ENCODE peak calls at places on chromosomes 11 and 22, in ten cellular contexts. Q is glutamatergic neuron, Z is WTC11, J is upper lobe of right lung, V is OCI-LY7, A is body of pancreas, P is left lung, I is HCT116, X is neural crest cell, O is endodermal cell. B is an unnamed sample.
A peak's percentile ranks its signal among the peaks of the same experiment; 100 is the strongest.

GRCh38 chr11:81979444-81979843 is 754.2 kb downstream of the FAM181B start:
- DNase-seq in X (no peak), I (no peak), A (no peak), V (no peak), Q (no peak), Z (no peak), J (no peak), P (no peak), O (no peak), B (no peak)

GRCh38 chr11:24391165-24391564 is 105.7 kb upstream of the LUZP2 start:
- DNase-seq in Z (no peak), O (no peak), I (no peak), J (no peak), Q (no peak), X (no peak), P (no peak), A (no peak), V (no peak), B (no peak)

GRCh38 chr22:38754247-38755154 is 1.3 kb downstream of the SUN2 start:
- DNase-seq in Q (no peak), J (no peak), I (no peak), Z (no peak), P (peak; percentile 65), O (peak; percentile 84), X (no peak), A (peak; percentile 94), V (peak; percentile 57), B (peak; percentile 66)

GRCh38 chr11:76799061-76799804 is 16.1 kb downstream of the TSKU start:
- DNase-seq in I (no peak), A (peak; percentile 78), V (peak; percentile 58), Q (peak; percentile 90), X (peak; percentile 84), O (peak; percentile 96), P (peak; percentile 81), Z (peak; percentile 92), J (peak; percentile 93), B (peak; percentile 90)

GRCh38 chr22:36359172-36359973 is 28.4 kb downstream of the MYH9 start:
- DNase-seq in J (no peak), O (no peak), X (no peak), A (no peak), V (peak; percentile 47), P (no peak), I (no peak), Z (no peak), Q (no peak), B (peak; percentile 74)

GRCh38 chr11:18775492-18776292 is 15.9 kb downstream of the PTPN5 start:
- DNase-seq in V (peak; percentile 57), Z (peak; percentile 93), P (peak; percentile 64), I (peak; percentile 64), O (peak; percentile 96), Q (peak; percentile 89), J (peak; percentile 84), X (peak; percentile 87), A (peak; percentile 79), B (peak; percentile 74)

GRCh38 chr11:44315947-44316387 is 6.0 kb upstream of the ALX4 start:
- DNase-seq in V (no peak), X (no peak), A (no peak), Z (no peak), P (no peak), I (no peak), O (peak; percentile 78), J (peak; percentile 58), Q (peak; percentile 43), B (no peak)

GRCh38 chr11:65920035-65920802 is 993 bp downstream of the DRAP1 start:
- DNase-seq in X (no peak), Q (no peak), V (no peak), O (no peak), J (peak; percentile 67), A (no peak), P (peak; percentile 57), Z (no peak), I (no peak), B (no peak)

GRCh38 chr22:40782521-40782920 is 36.6 kb downstream of the SLC25A17 start:
- DNase-seq in J (no peak), V (no peak), Q (no peak), P (no peak), A (no peak), Z (no peak), X (no peak), O (no peak), I (no peak), B (no peak)
- TF ChIP-seq CTCF in J (no peak), V (no peak), Q (no peak), P (no peak), A (no peak), Z (no peak), X (no peak), O (no peak), I (no peak), B (no peak)

GRCh38 chr11:61109671-61110070 is 7.4 kb downstream of the CD5 start:
- DNase-seq in P (no peak), O (no peak), X (no peak), Q (no peak), A (no peak), V (no peak), I (no peak), Z (no peak), J (peak; percentile 32), B (no peak)
- TF ChIP-seq CTCF in P (no peak), O (no peak), X (no peak), Q (no peak), A (no peak), V (no peak), I (no peak), Z (no peak), J (no peak), B (no peak)

DNA sequence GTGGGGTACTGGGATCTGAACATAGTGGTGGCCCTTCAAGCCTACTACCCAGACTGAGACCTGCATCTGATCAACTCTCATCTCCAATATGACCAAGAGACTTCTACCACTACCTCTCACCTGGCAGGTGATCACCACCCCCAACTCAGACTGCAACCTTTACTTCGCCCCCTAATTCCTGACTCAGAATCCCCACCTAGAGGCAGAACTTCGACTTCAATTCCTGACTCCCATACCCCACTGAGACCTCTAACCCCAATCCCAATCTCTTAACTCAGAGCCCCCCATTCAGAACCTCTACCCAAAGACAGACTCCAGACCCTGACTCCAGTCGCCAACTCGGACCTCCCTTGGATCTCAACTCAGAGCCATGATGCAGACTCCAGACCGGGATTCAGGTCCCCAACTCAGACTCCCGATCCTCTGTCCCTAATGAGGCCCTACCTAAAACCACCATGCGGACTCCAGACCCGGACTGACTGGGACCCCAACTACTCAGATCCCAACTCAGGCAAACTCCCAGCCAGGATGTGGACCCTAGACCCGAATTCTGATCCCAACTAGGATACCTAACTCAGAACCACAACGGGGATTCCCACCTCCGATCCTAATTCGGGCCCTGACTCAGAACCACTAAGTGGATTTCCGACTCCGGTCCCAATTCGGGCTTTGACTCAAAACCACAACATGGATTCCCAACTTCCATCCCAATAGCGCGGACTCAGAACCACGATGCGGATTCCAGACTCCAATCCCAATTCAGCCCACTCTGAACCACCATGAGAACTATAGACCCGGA is 1.2 kb downstream of the KCNQ1OT1 start:
- DNase-seq in P (peak; percentile 4), Q (no peak), Z (peak; percentile 9), X (no peak), V (no peak), O (peak; percentile 59), I (no peak), J (no peak), A (no peak), B (no peak)
- TF ChIP-seq CTCF in P (no peak), Q (no peak), Z (no peak), X (no peak), V (peak; percentile 22), O (no peak), I (no peak), J (no peak), A (no peak), B (no peak)

GRCh38 chr11:95154514-95154913 is 64.9 kb downstream of the ENDOD1 start:
- DNase-seq in V (peak; percentile 78), P (no peak), X (peak; percentile 43), I (peak; percentile 41), J (no peak), O (peak; percentile 89), Z (peak; percentile 75), Q (peak; percentile 66), A (peak; percentile 55), B (peak; percentile 72)
- TF ChIP-seq CTCF in V (peak; percentile 93), P (peak; percentile 30), X (peak; percentile 72), I (peak; percentile 52), J (peak; percentile 54), O (peak; percentile 93), Z (peak; percentile 54), Q (peak; percentile 46), A (peak; percentile 53), B (peak; percentile 51)

GRCh38 chr11:9973921-9974320 is 310.0 kb downstream of the SWAP70 start:
- DNase-seq in X (no peak), O (no peak), V (no peak), J (no peak), Z (no peak), A (no peak), P (no peak), I (no peak), Q (no peak), B (no peak)

GRCh38 chr11:9971894-9972293 is 308.0 kb downstream of the SWAP70 start:
- DNase-seq in O (no peak), V (no peak), I (no peak), J (no peak), Q (no peak), P (no peak), Z (no peak), A (no peak), X (no peak), B (no peak)

GRCh38 chr11:9974375-9974774 is 310.5 kb downstream of the SWAP70 start:
- DNase-seq in P (no peak), X (no peak), Z (no peak), J (no peak), A (no peak), I (no peak), Q (no peak), V (no peak), O (no peak), B (no peak)

GRCh38 chr11:9969068-9969467 is 305.2 kb downstream of the SWAP70 start:
- DNase-seq in P (no peak), J (no peak), O (no peak), Q (no peak), A (no peak), X (no peak), V (no peak), I (no peak), Z (no peak), B (no peak)

DNA sequence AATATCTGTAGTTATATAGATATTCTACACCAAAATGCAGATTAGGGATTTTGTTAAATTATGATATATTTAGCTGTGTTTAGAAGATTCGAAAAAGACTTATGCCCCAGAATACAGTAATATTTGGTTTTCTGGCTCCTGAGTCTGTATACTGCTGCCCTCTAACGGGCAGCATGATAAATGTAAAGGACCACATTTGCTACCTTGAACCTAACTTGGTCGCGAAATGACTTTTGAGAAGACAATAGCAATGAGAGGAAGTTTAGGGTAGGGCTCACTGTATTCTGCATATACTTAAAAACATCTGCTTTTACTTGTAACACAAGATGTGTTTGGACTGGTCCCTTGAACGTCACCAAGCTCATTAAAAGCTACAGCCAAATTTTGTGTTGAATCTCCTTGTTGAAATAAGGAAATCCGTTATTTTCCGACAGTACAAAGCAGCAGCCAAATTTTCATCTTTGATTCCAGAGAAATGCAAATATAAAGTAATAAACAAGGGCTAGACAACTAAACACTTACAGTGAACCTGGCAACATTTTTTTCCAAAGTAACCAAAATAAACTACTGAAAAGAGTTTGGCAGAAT is 309.1 kb downstream of the SWAP70 start:
- DNase-seq in P (no peak), V (peak; percentile 73), O (no peak), I (peak; percentile 16), A (peak; percentile 58), Z (no peak), Q (no peak), X (no peak), J (no peak), B (peak; percentile 69)
- TF ChIP-seq CTCF in P (peak; percentile 53), V (peak; percentile 92), O (peak; percentile 92), I (peak; percentile 66), A (peak; percentile 65), Z (peak; percentile 40), Q (peak; percentile 37), X (peak; percentile 82), J (peak; percentile 72), B (peak; percentile 60)

GRCh38 chr11:57303280-57303989 is 21.3 kb downstream of the TNKS1BP1 start:
- DNase-seq in X (no peak), V (no peak), J (no peak), Q (peak; percentile 43), Z (no peak), P (peak; percentile 23), I (no peak), O (peak; percentile 73), A (no peak), B (peak; percentile 7)
- TF ChIP-seq CTCF in X (no peak), V (no peak), J (no peak), Q (no peak), Z (no peak), P (no peak), I (no peak), O (peak; percentile 52), A (no peak), B (no peak)

B was measured in GM20000.